ENCODE peak calls at places on chromosomes 2 and 18, in seven cellular contexts. T is IMR-90, V is activated B cell treated with CpG ODN at 0.5 μM for 24 hours, Q is cardiac muscle cell, N is heart right ventricle, G is lower lobe of right lung, P is H9. K is an unnamed sample.

GRCh38 chr2:127217470-127218325 is 2.4 kb downstream of the CYP27C1 start:
- DNase-seq in Q (no peak), V (no peak), P (peak; percentile 67), G (no peak), N (no peak), T (no peak), K (no peak)

GRCh38 chr2:132623096-132623839 is 46.7 kb downstream of the LYPD1 start:
- DNase-seq in Q (no peak), V (no peak), N (no peak), G (no peak), P (no peak), T (peak; percentile 79), K (no peak)

GRCh38 chr2:19790291-19790690 is 111.5 kb downstream of the TTC32 start:
- DNase-seq in P (no peak), V (no peak), Q (no peak), T (no peak), G (no peak), N (no peak), K (no peak)

GRCh38 chr2:137945229-137945628 is 19.0 kb upstream of the HNMT start:
- DNase-seq in Q (no peak), P (no peak), T (no peak), V (no peak), N (no peak), G (no peak), K (no peak)

GRCh38 chr18:32910694-32911296 is 138.0 kb upstream of the KLHL14 start:
- DNase-seq in Q (peak; percentile 29), T (no peak), V (no peak), N (no peak), G (no peak), P (no peak), K (no peak)

GRCh38 chr2:21422050-21422449 is 298.3 kb downstream of the TDRD15 start:
- DNase-seq in V (no peak), G (peak; percentile 56), Q (peak; percentile 67), N (peak; percentile 9), P (peak; percentile 81), T (peak; percentile 27), K (peak; percentile 41)

GRCh38 chr2:26740346-26740745 is 23.7 kb upstream of the SLC35F6 start:
- DNase-seq in G (no peak), N (no peak), T (no peak), P (no peak), Q (no peak), V (no peak), K (no peak)

GRCh38 chr18:48263913-48264506 is 145.2 kb downstream of the ZBTB7C start:
- DNase-seq in Q (no peak), T (no peak), G (no peak), N (no peak), P (no peak), V (no peak), K (no peak)

GRCh38 chr2:129803067-129803466 is 176.4 kb upstream of the RAB6C start:
- DNase-seq in P (no peak), N (no peak), V (no peak), T (no peak), Q (no peak), G (no peak), K (no peak)

GRCh38 chr18:53950545-53950944 is 273.9 kb downstream of the MBD2 start:
- DNase-seq in Q (no peak), V (no peak), N (no peak), G (no peak), P (no peak), T (no peak), K (no peak)

GRCh38 chr2:75340560-75340959 is 141.2 kb upstream of the TACR1 start:
- DNase-seq in V (no peak), Q (no peak), P (no peak), G (no peak), N (no peak), T (peak; percentile 42), K (no peak)

GRCh38 chr2:3665886-3666612 is 8.0 kb downstream of the ALLC start:
- DNase-seq in G (no peak), T (no peak), V (no peak), P (peak; percentile 23), N (no peak), Q (no peak), K (no peak)

GRCh38 chr2:44579837-44580230 is 218.1 kb downstream of the CAMKMT start:
- DNase-seq in V (no peak), T (no peak), G (no peak), N (no peak), P (no peak), Q (no peak), K (no peak)

DNA sequence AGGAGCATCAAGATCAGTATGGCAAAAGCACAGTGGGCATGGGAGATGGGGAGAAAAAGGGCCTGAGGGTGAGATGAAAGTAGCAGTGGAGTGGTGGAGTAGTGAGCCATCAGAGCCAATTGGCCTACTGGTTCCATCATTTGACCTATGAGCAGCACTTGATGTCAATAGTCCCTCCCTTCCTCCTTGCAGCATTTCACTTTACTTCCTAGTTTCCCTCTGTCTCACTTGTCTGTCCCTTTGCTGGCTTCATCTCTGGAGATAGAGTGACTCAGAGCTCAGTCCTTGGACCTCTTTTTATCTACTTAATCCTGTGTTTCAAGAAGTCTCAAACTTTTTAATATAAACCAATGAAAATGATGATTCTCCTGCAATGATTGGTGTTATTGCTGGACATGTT is 32.1 kb downstream of the FBXO48 start:
- DNase-seq in N (no peak), Q (no peak), T (no peak), V (no peak), P (no peak), G (no peak), K (no peak)
- TF ChIP-seq CTCF in N (no peak), Q (no peak), T (no peak), V (no peak), P (no peak), G (no peak), K (no peak)

GRCh38 chr2:219619235-219619634 is 8.2 kb upstream of the SLC4A3 start:
- DNase-seq in Q (peak; percentile 40), T (no peak), G (no peak), N (no peak), V (no peak), P (no peak), K (no peak)
- TF ChIP-seq CTCF in Q (no peak), T (no peak), G (no peak), N (no peak), V (no peak), P (peak; percentile 65), K (peak; percentile 21)

DNA sequence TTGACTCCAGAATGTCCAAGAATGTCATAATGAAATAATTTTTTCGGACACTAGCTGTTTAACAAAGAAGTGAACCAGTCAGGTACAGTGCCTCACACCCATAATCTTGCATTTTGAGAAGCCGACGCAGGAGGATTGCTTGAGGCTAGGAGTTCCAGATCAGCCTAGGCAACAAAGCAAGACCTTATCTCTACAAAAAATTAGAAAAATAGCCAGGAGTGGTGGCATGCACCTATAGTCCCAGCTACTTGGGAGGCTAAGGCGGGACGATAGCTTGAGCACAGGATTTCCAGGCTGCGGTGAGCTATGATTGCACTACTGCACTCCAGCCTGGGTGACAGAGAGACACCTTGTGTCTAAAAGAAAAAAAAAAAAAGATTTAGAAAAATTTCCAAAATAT is 235.8 kb upstream of the FN1 start:
- DNase-seq in T (no peak), P (no peak), G (no peak), Q (no peak), V (no peak), N (no peak), K (no peak)
- TF ChIP-seq CTCF in T (no peak), P (no peak), G (no peak), Q (no peak), V (no peak), N (no peak), K (no peak)

DNA sequence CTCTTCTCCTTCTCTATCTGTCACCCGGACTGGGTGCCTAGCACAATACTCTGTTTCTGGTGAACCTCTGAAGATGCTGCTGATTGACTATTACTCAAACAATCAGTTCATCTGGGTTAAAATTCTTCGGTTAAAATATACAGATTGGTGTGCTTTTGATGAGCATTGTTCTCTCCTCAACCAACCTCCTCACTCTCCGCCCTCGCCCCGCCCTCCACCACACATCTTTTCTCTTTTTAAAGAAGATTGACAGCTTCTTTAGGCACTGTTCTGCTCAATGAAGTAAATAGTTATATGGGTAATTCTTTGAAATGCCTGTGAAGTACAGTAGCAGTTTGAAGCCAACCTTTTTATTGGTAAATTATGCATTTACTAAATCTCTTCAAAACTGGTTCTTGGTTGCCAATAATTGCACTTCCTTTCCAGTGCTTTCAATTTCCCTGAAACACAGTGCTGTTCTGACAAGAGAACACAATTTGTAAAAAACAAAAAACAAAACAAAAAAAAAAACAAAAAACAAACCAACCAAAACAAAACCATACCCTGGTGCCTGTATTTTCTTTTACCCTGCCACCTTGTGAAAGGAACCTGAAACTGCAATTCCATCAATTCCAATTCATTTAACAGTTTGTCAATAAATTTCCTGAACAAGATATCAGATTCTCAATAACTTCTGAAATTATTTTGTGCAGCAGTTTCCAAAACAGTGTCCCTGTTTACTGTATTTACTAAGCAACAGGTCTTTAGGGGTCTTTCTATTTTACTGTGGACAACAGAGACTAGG is 188.6 kb downstream of the LRP1B start:
- DNase-seq in T (no peak), G (no peak), Q (no peak), V (no peak), P (no peak), N (no peak), K (no peak)
- TF ChIP-seq CTCF in T (no peak), G (no peak), Q (peak; percentile 9), V (no peak), P (peak; percentile 65), N (no peak), K (peak; percentile 28)

GRCh38 chr2:107932986-107933385 is 53.3 kb upstream of the SLC5A7 start:
- DNase-seq in P (no peak), N (no peak), V (no peak), T (peak; percentile 8), G (no peak), Q (peak; percentile 27), K (no peak)
- TF ChIP-seq CTCF in P (peak; percentile 68), N (peak; percentile 51), V (no peak), T (peak; percentile 52), G (no peak), Q (peak; percentile 32), K (peak; percentile 54)

DNA sequence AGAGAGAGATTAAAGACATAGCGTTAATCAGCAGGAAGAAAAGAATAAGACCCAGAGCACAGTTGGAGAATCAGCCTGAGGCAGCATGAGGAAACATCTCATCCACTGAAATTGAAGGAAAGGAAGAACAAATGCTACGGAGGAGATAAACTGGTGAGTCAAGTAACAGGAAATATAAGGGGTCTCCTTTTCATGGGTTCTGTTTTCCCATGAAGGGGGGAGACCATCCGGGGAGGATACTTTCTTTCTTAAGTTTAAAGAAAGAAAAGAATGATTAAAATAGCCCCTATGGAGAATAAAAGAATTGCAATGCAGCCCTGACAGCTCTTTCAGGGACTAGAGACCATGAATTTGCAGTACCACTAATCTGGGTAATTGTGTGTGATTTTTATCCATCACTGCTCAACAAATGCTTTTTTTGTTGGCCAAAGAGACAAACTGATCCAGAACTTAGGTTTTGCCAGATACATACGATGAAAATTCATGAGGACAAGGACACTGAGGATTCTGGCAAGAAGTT is 17.7 kb downstream of the ROCK2 start:
- DNase-seq in N (no peak), T (no peak), G (no peak), Q (no peak), P (no peak), V (no peak), K (no peak)
- TF ChIP-seq CTCF in N (no peak), T (no peak), G (no peak), Q (no peak), P (no peak), V (no peak), K (no peak)

DNA sequence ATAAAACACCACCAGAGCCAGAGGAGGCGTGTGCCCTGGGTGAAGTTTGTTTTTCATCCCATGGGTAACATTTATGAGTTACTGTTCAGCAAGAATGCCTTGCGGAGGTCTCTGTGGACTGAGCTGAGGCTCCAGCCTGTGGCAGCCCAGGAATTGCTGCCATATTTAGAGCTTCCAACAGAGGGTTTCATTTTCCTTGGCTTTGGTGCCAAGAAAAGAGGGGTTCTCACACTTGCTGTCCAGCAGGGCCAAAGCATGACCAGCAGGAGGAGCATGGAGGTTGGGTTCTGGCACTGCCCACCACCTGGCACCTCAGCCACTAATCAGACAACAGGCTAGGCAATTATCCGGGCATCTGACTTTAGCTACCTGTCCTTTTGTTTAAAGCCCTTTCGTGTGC is 36.7 kb downstream of the EPAS1 start:
- DNase-seq in P (no peak), N (no peak), V (no peak), Q (no peak), T (no peak), G (no peak), K (no peak)
- TF ChIP-seq CTCF in P (peak; percentile 38), N (peak; percentile 36), V (no peak), Q (peak; percentile 33), T (peak; percentile 41), G (peak; percentile 34), K (no peak)

K was measured in nephron progenitor cell.